ENCODE peak calls at places on chromosomes 4 and X, in seven cellular contexts. N is foreskin fibroblast, E is cardiac muscle cell, Q is H9, A is activated B cell treated with CpG ODN at 0.5 μM for 24 hours, V is IMR-90, F is mucosa of descending colon. O is an unnamed sample.

GRCh38 chr4:123589361-123589760 is 192.8 kb downstream of the SPRY1 start:
- DNase-seq in N (no peak), E (no peak), Q (no peak), A (no peak), V (no peak), F (no peak), O (no peak)

GRCh38 chrX:41471786-41472185 is 24.6 kb downstream of the NYX start:
- DNase-seq in N (no peak), E (no peak), Q (no peak), A (no peak), V (no peak), F (no peak), O (no peak)

GRCh38 chr4:118417325-118417724 is 64.5 kb upstream of the PRSS12 start:
- DNase-seq in N (no peak), E (no peak), Q (no peak), A (no peak), V (peak; percentile 85), F (no peak), O (no peak)

GRCh38 chrX:1283750-1284149 is 15.1 kb downstream of the CSF2RA start:
- DNase-seq in N (no peak), E (no peak), Q (no peak), A (no peak), V (no peak), F (peak; percentile 9), O (no peak)

GRCh38 chr4:118348886-118349285 is 3.9 kb downstream of the PRSS12 start:
- DNase-seq in N (no peak), E (no peak), Q (no peak), A (no peak), V (no peak), F (peak; percentile 85), O (no peak)

GRCh38 chr4:147481577-147482109 is 746 bp downstream of the EDNRA start:
- DNase-seq in N (no peak), E (peak; percentile 35), Q (peak; percentile 37), A (no peak), V (no peak), F (no peak), O (peak; percentile 11)

GRCh38 chr4:25843340-25844097 is 19.3 kb downstream of the SEL1L3 start:
- DNase-seq in N (no peak), E (no peak), Q (no peak), A (no peak), V (no peak), F (peak; percentile 74), O (no peak)

GRCh38 chrX:1421433-1422134 is 29.7 kb upstream of the SLC25A6 start:
- DNase-seq in N (no peak), E (no peak), Q (no peak), A (no peak), V (no peak), F (peak; percentile 15), O (no peak)

GRCh38 chr4:80219301-80220025 is 22.2 kb downstream of the PRDM8 start:
- DNase-seq in N (peak; percentile 53), E (peak; percentile 46), Q (no peak), A (no peak), V (peak; percentile 60), F (no peak), O (no peak)

GRCh38 chr4:172845281-172845680 is 323.3 kb upstream of the GALNT7 start:
- DNase-seq in N (no peak), E (no peak), Q (no peak), A (no peak), V (no peak), F (no peak), O (no peak)

DNA sequence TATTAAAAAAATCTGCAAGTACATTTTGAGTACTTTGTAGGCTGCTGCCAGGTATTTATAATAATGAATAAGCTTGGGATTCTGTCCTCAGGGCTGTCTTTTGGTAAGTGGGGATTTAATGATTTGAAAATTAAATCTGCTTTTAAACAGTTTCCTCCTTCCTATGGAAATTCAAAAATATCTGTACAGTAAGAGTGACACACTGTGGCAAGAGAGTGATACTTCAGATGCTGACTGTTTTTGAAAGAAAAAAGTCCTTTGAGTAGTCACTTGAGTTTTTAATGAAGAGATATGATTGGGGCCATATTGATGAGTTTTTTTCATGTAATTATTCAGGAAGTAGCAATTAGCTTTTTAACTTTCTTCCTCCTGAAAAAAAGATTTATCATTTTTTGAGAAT is 49.2 kb downstream of the SMARCAD1 start:
- DNase-seq in N (no peak), E (no peak), Q (no peak), A (no peak), V (peak; percentile 7), F (no peak), O (no peak)
- TF ChIP-seq CTCF in N (peak; percentile 14), E (peak; percentile 14), Q (no peak), A (no peak), V (peak; percentile 28), F (no peak), O (peak; percentile 27)

GRCh38 chr4:12723849-12724447 is 760.2 kb downstream of the RAB28 start:
- DNase-seq in N (no peak), E (peak; percentile 35), Q (peak; percentile 52), A (no peak), V (no peak), F (no peak), O (no peak)

GRCh38 chr4:12729384-12729783 is 754.8 kb downstream of the RAB28 start:
- DNase-seq in N (peak; percentile 4), E (peak; percentile 33), Q (no peak), A (no peak), V (peak; percentile 15), F (no peak), O (no peak)

GRCh38 chr4:12724520-12724919 is 759.6 kb downstream of the RAB28 start:
- DNase-seq in N (no peak), E (peak; percentile 30), Q (no peak), A (no peak), V (no peak), F (no peak), O (no peak)
- TF ChIP-seq CTCF in N (peak; percentile 10), E (peak; percentile 63), Q (peak; percentile 85), A (no peak), V (peak; percentile 36), F (peak; percentile 16), O (peak; percentile 58)

GRCh38 chrX:50098241-50098640 is 102.6 kb downstream of the AKAP4 start:
- DNase-seq in N (no peak), E (no peak), Q (no peak), A (no peak), V (no peak), F (no peak), O (no peak)

GRCh38 chrX:50098749-50099148 is 102.1 kb downstream of the AKAP4 start:
- DNase-seq in N (no peak), E (no peak), Q (no peak), A (no peak), V (no peak), F (no peak), O (no peak)

GRCh38 chrX:50103866-50104566 is 96.8 kb downstream of the AKAP4 start:
- DNase-seq in N (no peak), E (no peak), Q (no peak), A (no peak), V (no peak), F (no peak), O (no peak)

GRCh38 chrX:50097121-50097520 is 103.7 kb downstream of the AKAP4 start:
- DNase-seq in N (no peak), E (no peak), Q (no peak), A (no peak), V (no peak), F (no peak), O (no peak)

GRCh38 chrX:50100188-50100587 is 100.6 kb downstream of the AKAP4 start:
- DNase-seq in N (no peak), E (no peak), Q (no peak), A (no peak), V (no peak), F (no peak), O (no peak)
- TF ChIP-seq CTCF in N (no peak), E (peak; percentile 16), Q (peak; percentile 65), A (no peak), V (peak; percentile 8), F (no peak), O (peak; percentile 45)

GRCh38 chrX:24173115-24173847 is 23.8 kb downstream of the ZFX start:
- DNase-seq in N (no peak), E (no peak), Q (peak; percentile 43), A (no peak), V (no peak), F (no peak), O (no peak)
- TF ChIP-seq CTCF in N (no peak), E (no peak), Q (peak; percentile 52), A (no peak), V (no peak), F (no peak), O (no peak)

GRCh38 chr4:53505947-53506346 is 85.3 kb downstream of the LNX1 start:
- DNase-seq in N (peak; percentile 31), E (peak; percentile 43), Q (no peak), A (no peak), V (peak; percentile 30), F (no peak), O (no peak)
- TF ChIP-seq CTCF in N (peak; percentile 28), E (peak; percentile 22), Q (peak; percentile 45), A (no peak), V (peak; percentile 47), F (no peak), O (no peak)

DNA sequence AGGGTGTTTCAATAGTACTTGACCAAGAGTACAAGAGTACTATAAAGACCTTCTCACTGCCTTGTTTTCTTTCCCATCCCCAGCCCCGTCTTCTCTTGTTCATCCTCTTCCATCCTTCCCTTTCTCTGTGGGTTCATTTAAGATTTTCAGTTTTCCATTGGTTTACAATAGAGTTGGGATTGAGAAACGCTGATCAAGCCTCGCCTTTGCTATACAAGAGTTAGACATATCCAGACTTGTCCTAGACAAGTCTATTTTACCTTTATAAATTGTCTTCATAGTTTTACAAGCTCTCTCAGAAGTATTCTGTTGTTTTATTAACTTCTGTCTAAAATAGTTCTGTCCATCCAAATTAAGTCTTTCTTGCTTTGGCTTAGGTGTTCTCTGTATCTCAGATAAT is 29.6 kb upstream of the SCML1 start:
- DNase-seq in N (no peak), E (no peak), Q (no peak), A (no peak), V (no peak), F (no peak), O (no peak)
- TF ChIP-seq CTCF in N (no peak), E (no peak), Q (no peak), A (no peak), V (no peak), F (no peak), O (no peak)

GRCh38 chrX:50067435-50068292 is 133.1 kb downstream of the AKAP4 start:
- DNase-seq in N (peak; percentile 1), E (peak; percentile 51), Q (peak; percentile 70), A (no peak), V (peak; percentile 47), F (no peak), O (peak; percentile 20)
- TF ChIP-seq CTCF in N (no peak), E (peak; percentile 2), Q (peak; percentile 39), A (no peak), V (peak; percentile 4), F (no peak), O (peak; percentile 32)

GRCh38 chrX:115563633-115564182 is 2.7 kb downstream of the PLS3 start:
- DNase-seq in N (no peak), E (no peak), Q (no peak), A (no peak), V (no peak), F (no peak), O (no peak)
- TF ChIP-seq CTCF in N (no peak), E (peak; percentile 2), Q (peak; percentile 23), A (no peak), V (no peak), F (no peak), O (no peak)